ENCODE peak calls at places on chromosomes 7 and 10, in six cellular contexts. A is NCI-H446 treated with DMSO at 0.1 percent for 48 hours, R is GM23338, U is GDM1, E is KBM-7, D is GM19239. L is an unnamed sample.

GRCh38 chr10:31419394-31420063 is 100.5 kb downstream of the ZEB1 start:
- DNase-seq in R (no peak), E (no peak), U (no peak), A (no peak), D (no peak), L (no peak)

GRCh38 chr7:71237945-71238344 is 106.0 kb downstream of the GALNT17 start:
- DNase-seq in D (no peak), U (no peak), E (no peak), A (no peak), R (peak), L (no peak)

GRCh38 chr7:5211730-5212482 is 21.9 kb downstream of the WIPI2 start:
- DNase-seq in D (no peak), E (no peak), U (no peak), R (no peak), A (no peak), L (no peak)

GRCh38 chr10:43128958-43129706 is 9.1 kb upstream of the CSGALNACT2 start:
- DNase-seq in A (no peak), R (no peak), E (peak), U (peak), D (no peak), L (peak)

GRCh38 chr10:96830511-96831199 is 1.4 kb upstream of the LCOR start:
- DNase-seq in D (peak), A (peak), U (peak), E (peak), R (peak), L (peak)

GRCh38 chr10:50224330-50224952 is 26.9 kb downstream of the ASAH2 start:
- DNase-seq in E (peak), R (peak), D (peak), U (peak), A (peak), L (no peak)

GRCh38 chr7:21579341-21580072 is 36.7 kb downstream of the DNAH11 start:
- DNase-seq in A (no peak), U (no peak), R (no peak), D (no peak), E (no peak), L (no peak)

GRCh38 chr10:69974551-69975155 is 78.0 kb upstream of the MACROH2A2 start:
- DNase-seq in D (no peak), R (no peak), A (no peak), E (no peak), U (no peak), L (no peak)

GRCh38 chr10:11300071-11300470 is 282.4 kb downstream of the CELF2 start:
- DNase-seq in E (no peak), U (no peak), A (no peak), R (no peak), D (no peak), L (no peak)

GRCh38 chr7:31815796-31816195 is 128.8 kb downstream of the PPP1R17 start:
- DNase-seq in E (no peak), U (no peak), R (no peak), D (no peak), A (no peak), L (no peak)

GRCh38 chr7:150375662-150376521 is 3.2 kb upstream of the ZNF775 start:
- DNase-seq in D (no peak), R (no peak), A (no peak), U (no peak), E (no peak), L (no peak)